ENCODE peak calls at places on chromosomes 13 and 19, in six cellular contexts. O is ascending aorta, V is fibroblast of lung, X is esophagus squamous epithelium, C is ovary, T is suprapubic skin. G is an unnamed sample.

GRCh38 chr19:47019431-47020041 is at the start of gene NPAS1:
- DNase-seq in X (no peak), V (no peak), C (no peak), O (no peak), T (no peak), G (no peak)

GRCh38 chr13:54733639-54734038 is 1705.0 kb downstream of the OLFM4 start:
- DNase-seq in O (no peak), C (no peak), X (no peak), T (no peak), V (no peak), G (no peak)

GRCh38 chr19:41554902-41555301 is 21.1 kb upstream of the CEACAM21 start:
- DNase-seq in C (no peak), O (no peak), X (no peak), V (no peak), T (no peak), G (no peak)

GRCh38 chr19:12786149-12786870 is 5.0 kb upstream of the JUNB start:
- DNase-seq in C (no peak), O (peak; percentile 89), T (no peak), X (peak; percentile 50), V (no peak), G (no peak)

GRCh38 chr19:51971624-51972023 is 15.0 kb downstream of the ZNF350 start:
- DNase-seq in O (no peak), V (peak; percentile 30), C (no peak), X (no peak), T (no peak), G (no peak)

GRCh38 chr19:11024259-11024658 is 63.4 kb downstream of the SMARCA4 start:
- DNase-seq in X (no peak), O (no peak), T (no peak), V (no peak), C (no peak), G (no peak)

GRCh38 chr13:101916108-101916757 is 463.8 kb downstream of the ITGBL1 start:
- DNase-seq in T (no peak), X (no peak), O (no peak), C (no peak), V (peak; percentile 19), G (no peak)

GRCh38 chr19:16949496-16950023 is 60.8 kb downstream of the F2RL3 start:
- DNase-seq in O (no peak), X (no peak), V (no peak), C (no peak), T (peak; percentile 67), G (no peak)

GRCh38 chr19:52518646-52519045 is 8.8 kb upstream of the ZNF808 start:
- DNase-seq in C (no peak), T (no peak), X (no peak), V (no peak), O (no peak), G (no peak)

GRCh38 chr19:51263808-51264207 is 12.9 kb downstream of the SIGLECL1 start:
- DNase-seq in V (no peak), T (no peak), C (no peak), O (no peak), X (no peak), G (no peak)

GRCh38 chr13:92657565-92657964 is 569.0 kb upstream of the GPC6 start:
- DNase-seq in X (no peak), V (peak; percentile 2), C (no peak), T (no peak), O (no peak), G (no peak)

GRCh38 chr19:10817291-10818038 is 18.5 kb downstream of the TMED1 start:
- DNase-seq in C (peak; percentile 85), X (no peak), O (peak; percentile 89), T (no peak), V (peak; percentile 96), G (no peak)

GRCh38 chr19:3374369-3375112 is 8.2 kb downstream of the NFIC start:
- DNase-seq in X (no peak), C (peak; percentile 74), T (no peak), V (peak; percentile 51), O (peak; percentile 86), G (no peak)

GRCh38 chr19:50695251-50696064 is 24.1 kb downstream of the SHANK1 start:
- DNase-seq in O (no peak), V (no peak), C (no peak), T (no peak), X (no peak), G (no peak)

GRCh38 chr19:29666634-29667389 is 1.6 kb downstream of the PLEKHF1 start:
- DNase-seq in C (peak; percentile 82), X (no peak), O (peak; percentile 78), T (no peak), V (peak; percentile 76), G (no peak)

GRCh38 chr19:29663861-29664752 is 1.2 kb upstream of the PLEKHF1 start:
- DNase-seq in C (no peak), O (no peak), X (no peak), V (no peak), T (no peak), G (peak; percentile 90)

GRCh38 chr19:29665826-29666633 is 769 bp downstream of the PLEKHF1 start:
- DNase-seq in X (no peak), V (peak; percentile 80), C (peak; percentile 64), O (peak; percentile 88), T (no peak), G (peak; percentile 92)

GRCh38 chr19:29664753-29665214 is 477 bp upstream of the PLEKHF1 start:
- DNase-seq in T (no peak), O (no peak), C (no peak), V (no peak), X (no peak), G (no peak)

GRCh38 chr19:29665215-29665825 is at the start of gene PLEKHF1:
- DNase-seq in V (peak; percentile 75), T (peak; percentile 93), O (peak; percentile 95), C (peak; percentile 89), X (no peak), G (no peak)
- TF ChIP-seq CTCF in V (no peak), T (no peak), O (no peak), C (no peak), X (no peak), G (no peak)

GRCh38 chr13:99995503-99996176 is 14.1 kb downstream of the ZIC2 start:
- DNase-seq in O (peak; percentile 22), X (no peak), C (no peak), T (no peak), V (peak; percentile 52), G (no peak)

GRCh38 chr13:99995104-99995502 is 13.5 kb downstream of the ZIC2 start:
- DNase-seq in C (no peak), X (no peak), O (no peak), T (no peak), V (no peak), G (no peak)

GRCh38 chr13:99992912-99993311 is 11.3 kb downstream of the ZIC2 start:
- DNase-seq in X (no peak), T (no peak), V (no peak), C (no peak), O (no peak), G (no peak)

GRCh38 chr13:99992376-99992775 is 10.8 kb downstream of the ZIC2 start:
- DNase-seq in O (peak; percentile 7), C (no peak), V (no peak), X (no peak), T (no peak), G (no peak)

DNA sequence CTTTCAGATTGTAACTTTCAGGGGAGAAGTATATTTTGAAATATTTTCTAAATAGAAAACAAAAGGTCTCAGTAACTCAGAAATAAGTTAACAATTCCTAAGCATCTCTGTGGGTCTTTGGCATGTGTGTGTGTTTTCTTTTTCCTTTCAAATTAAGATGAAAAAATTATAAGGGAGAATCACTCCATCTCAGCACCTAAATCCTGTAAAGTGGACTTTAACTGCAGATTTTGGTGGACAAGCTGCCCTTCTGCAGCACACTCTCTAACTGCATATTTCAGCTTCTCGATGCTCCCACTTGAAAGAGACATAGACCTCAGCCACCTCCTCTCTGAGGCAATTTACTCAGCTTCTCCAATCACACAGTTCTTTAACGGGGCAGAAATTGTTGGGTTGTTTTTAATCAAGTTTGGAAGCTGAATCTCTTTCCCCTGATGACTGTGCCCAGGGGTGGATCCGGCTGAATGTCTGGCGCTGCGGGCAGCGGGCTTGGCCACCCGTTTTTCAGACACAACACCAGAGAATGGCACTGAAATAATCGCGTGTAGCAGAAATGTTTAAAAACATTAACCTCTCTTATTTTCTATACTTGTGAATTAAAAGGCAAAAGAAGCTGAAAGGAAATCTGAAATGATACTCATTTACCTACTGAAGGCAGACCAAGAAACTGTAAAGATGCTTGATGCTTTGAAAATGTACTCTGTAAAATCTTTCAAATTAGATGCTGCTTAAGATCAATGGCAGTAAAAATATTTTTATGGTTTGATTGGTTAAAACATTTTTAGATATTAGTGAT is 12.3 kb downstream of the ZIC2 start:
- DNase-seq in X (no peak), C (no peak), O (no peak), V (no peak), T (no peak), G (no peak)
- H3K4me3 ChIP-seq in X (no peak overlapping the region), C (no peak overlapping the region), O (no peak overlapping the region), V (no peak overlapping the region), T (no peak overlapping the region), G (no peak overlapping the region)

GRCh38 chr13:113852536-113853517 is 11.0 kb downstream of the GAS6 start:
- DNase-seq in O (peak; percentile 62), T (peak; percentile 66), X (no peak), V (no peak), C (peak; percentile 32), G (peak; percentile 83)

GRCh38 chr13:113851826-113852535 is 11.9 kb downstream of the GAS6 start:
- DNase-seq in V (no peak), C (peak; percentile 11), T (peak; percentile 45), O (peak; percentile 40), X (no peak), G (no peak)

GRCh38 chr13:113849981-113850721 is 13.7 kb downstream of the GAS6 start:
- DNase-seq in T (no peak), C (no peak), O (peak; percentile 40), V (no peak), X (no peak), G (no peak)

GRCh38 chr13:113850722-113851479 is 13.0 kb downstream of the GAS6 start:
- DNase-seq in T (no peak), X (no peak), C (no peak), V (no peak), O (no peak), G (no peak)

DNA sequence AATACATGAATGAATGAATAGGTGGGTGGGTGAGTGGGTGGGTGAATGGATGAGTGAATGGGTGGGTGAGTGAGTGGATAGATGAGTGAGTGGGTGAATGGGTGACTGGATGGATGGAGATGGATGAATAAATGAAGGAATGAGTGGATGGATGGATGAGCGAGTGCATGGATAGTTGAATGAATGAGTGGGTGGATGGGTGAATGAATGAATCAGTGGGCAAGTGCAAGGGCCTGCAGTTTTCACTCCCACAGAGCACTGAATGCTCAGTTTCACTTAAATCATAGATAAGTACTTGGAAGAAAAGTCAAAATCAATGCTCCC is 12.4 kb downstream of the GAS6 start:
- DNase-seq in C (no peak), T (no peak), X (no peak), O (no peak), V (no peak), G (no peak)
- H3K4me1 ChIP-seq in C (peaks cover 29% of the 10 kb centered on the region), T (peaks cover 66% of the 10 kb centered on the region), X (peaks cover 71% of the 10 kb centered on the region), O (peaks cover 29% of the 10 kb centered on the region), V (peaks cover 39% of the 10 kb centered on the region), G (peaks cover 79% of the 10 kb centered on the region)

DNA sequence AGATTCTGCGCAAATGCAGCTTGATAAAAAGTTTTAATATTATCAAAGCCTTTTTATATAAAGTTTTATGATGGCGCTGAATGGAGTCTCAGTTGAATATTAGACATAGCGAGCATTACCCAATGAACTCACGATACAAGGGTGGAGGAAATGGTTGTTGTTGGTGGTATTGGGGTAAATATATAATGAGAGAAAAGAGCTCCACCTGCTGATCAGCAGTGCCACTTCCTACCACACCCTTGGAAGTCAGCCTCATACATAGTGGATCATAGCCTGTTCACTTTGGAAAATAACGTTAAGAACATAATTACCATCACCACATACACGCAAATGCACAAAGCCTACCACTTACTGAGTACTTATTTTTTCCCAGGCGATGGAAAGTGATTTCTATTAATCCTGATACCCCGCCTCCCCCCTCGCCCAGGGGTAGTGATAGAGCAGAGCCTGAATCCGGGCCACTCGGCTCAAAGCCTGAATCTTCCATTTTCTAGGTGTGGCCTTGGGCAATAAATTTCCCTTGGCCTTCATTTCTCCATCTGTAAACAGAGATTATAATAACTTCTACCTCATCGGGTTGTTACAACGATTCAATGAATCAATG is 358.3 kb downstream of the KLF5 start:
- DNase-seq in T (no peak), C (no peak), O (no peak), V (no peak), X (no peak), G (no peak)
- TF ChIP-seq CTCF in T (no peak), C (no peak), O (no peak), V (no peak), X (peak; percentile 46), G (no peak)

G was measured in vagina.